ENCODE peak calls at places on chromosomes 11 and 22, in six cellular contexts. I is GM23248; K is OCI-LY7; U is body of pancreas; J is CD8-positive, alpha-beta T cell; R is upper lobe of right lung. V is an unnamed sample.

GRCh38 chr11:130246719-130247118 is 68.0 kb downstream of the ZBTB44 start:
- DNase-seq in I (peak), K (no peak), U (no peak), J (no peak), R (no peak), V (peak)

GRCh38 chr11:65133724-65134123 is 595 bp downstream of the SYVN1 start:
- DNase-seq in I (peak), K (peak), U (peak), J (no peak), R (peak), V (no peak)

GRCh38 chr11:48013269-48013901 is 33.0 kb downstream of the PTPRJ start:
- DNase-seq in I (peak), K (peak), U (peak), J (peak), R (peak), V (no peak)

GRCh38 chr11:74325649-74326645 is 14.5 kb upstream of the P4HA3 start:
- DNase-seq in I (peak), K (no peak), U (peak), J (no peak), R (peak), V (peak)

GRCh38 chr11:130904380-130904779 is 11.9 kb downstream of the SNX19 start:
- DNase-seq in I (peak), K (no peak), U (no peak), J (no peak), R (no peak), V (no peak)

GRCh38 chr11:119481667-119482400 is 58.9 kb upstream of the THY1 start:
- DNase-seq in I (peak), K (no peak), U (peak), J (no peak), R (no peak), V (no peak)

GRCh38 chr11:12402027-12402426 is 24.7 kb downstream of the PARVA start:
- DNase-seq in I (no peak), K (no peak), U (no peak), J (no peak), R (no peak), V (no peak)

GRCh38 chr22:30562391-30562790 is 12.1 kb downstream of the GAL3ST1 start:
- DNase-seq in I (no peak), K (no peak), U (no peak), J (no peak), R (no peak), V (no peak)

GRCh38 chr11:93099811-93100210 is 98.0 kb downstream of the SLC36A4 start:
- DNase-seq in I (peak), K (no peak), U (no peak), J (no peak), R (no peak), V (peak)

GRCh38 chr22:44286673-44287072 is 26.1 kb downstream of the SHISAL1 start:
- DNase-seq in I (peak), K (no peak), U (no peak), J (no peak), R (no peak), V (no peak)

GRCh38 chr22:46549971-46550641 is 12.7 kb upstream of the CELSR1 start:
- DNase-seq in I (no peak), K (no peak), U (no peak), J (no peak), R (no peak), V (no peak)

GRCh38 chr11:73196576-73196975 is 21.5 kb upstream of the P2RY2 start:
- DNase-seq in I (no peak), K (no peak), U (no peak), J (no peak), R (no peak), V (no peak)

GRCh38 chr11:110479445-110480101 is 49.8 kb downstream of the FDX1 start:
- DNase-seq in I (peak), K (peak), U (no peak), J (no peak), R (no peak), V (peak)

GRCh38 chr11:130037058-130037457 is 32.6 kb upstream of the APLP2 start:
- DNase-seq in I (peak), K (no peak), U (no peak), J (no peak), R (no peak), V (peak)

GRCh38 chr11:255816-256215 is 19.0 kb downstream of the PSMD13 start:
- DNase-seq in I (no peak), K (no peak), U (no peak), J (no peak), R (no peak), V (no peak)

GRCh38 chr11:123654566-123655081 is at the start of gene SCN3B:
- DNase-seq in I (peak), K (no peak), U (peak), J (no peak), R (peak), V (peak)

GRCh38 chr11:8207080-8208000 is 38.5 kb upstream of the RIC3 start:
- DNase-seq in I (peak), K (no peak), U (no peak), J (no peak), R (no peak), V (no peak)

GRCh38 chr11:8584096-8584495 is 9.9 kb downstream of the STK33 start:
- DNase-seq in I (peak), K (no peak), U (no peak), J (no peak), R (no peak), V (no peak)

GRCh38 chr22:29633514-29634312 is 30.3 kb downstream of the NF2 start:
- DNase-seq in I (peak), K (no peak), U (no peak), J (no peak), R (no peak), V (no peak)

GRCh38 chr11:119608781-119609180 is 120.2 kb downstream of the NECTIN1 start:
- DNase-seq in I (no peak), K (no peak), U (no peak), J (no peak), R (no peak), V (no peak)

GRCh38 chr11:720642-721346 is 14.8 kb downstream of the EPS8L2 start:
- DNase-seq in I (no peak), K (peak), U (no peak), J (no peak), R (no peak), V (no peak)

GRCh38 chr11:10664511-10664910 is 29.0 kb downstream of the IRAG1 start:
- DNase-seq in I (no peak), K (no peak), U (no peak), J (no peak), R (no peak), V (no peak)

GRCh38 chr11:18171377-18172000 is 1.1 kb upstream of the MRGPRX4 start:
- DNase-seq in I (peak), K (peak), U (no peak), J (no peak), R (no peak), V (peak)

GRCh38 chr22:40499187-40499753 is 128.9 kb downstream of the SGSM3 start:
- DNase-seq in I (peak), K (no peak), U (peak), J (no peak), R (no peak), V (peak)

GRCh38 chr11:115459563-115459962 is 44.7 kb downstream of the CADM1 start:
- DNase-seq in I (no peak), K (no peak), U (no peak), J (no peak), R (no peak), V (no peak)

GRCh38 chr11:69830086-69830485 is 10.9 kb upstream of the FGF3 start:
- DNase-seq in I (no peak), K (no peak), U (no peak), J (no peak), R (peak), V (no peak)

GRCh38 chr11:69826773-69827172 is 7.6 kb upstream of the FGF3 start:
- DNase-seq in I (no peak), K (no peak), U (no peak), J (no peak), R (no peak), V (no peak)

GRCh38 chr11:69828971-69829344 is 9.7 kb upstream of the FGF3 start:
- DNase-seq in I (no peak), K (no peak), U (no peak), J (no peak), R (peak), V (no peak)

GRCh38 chr11:69825941-69826340 is 6.7 kb upstream of the FGF3 start:
- DNase-seq in I (no peak), K (no peak), U (no peak), J (no peak), R (no peak), V (no peak)

DNA sequence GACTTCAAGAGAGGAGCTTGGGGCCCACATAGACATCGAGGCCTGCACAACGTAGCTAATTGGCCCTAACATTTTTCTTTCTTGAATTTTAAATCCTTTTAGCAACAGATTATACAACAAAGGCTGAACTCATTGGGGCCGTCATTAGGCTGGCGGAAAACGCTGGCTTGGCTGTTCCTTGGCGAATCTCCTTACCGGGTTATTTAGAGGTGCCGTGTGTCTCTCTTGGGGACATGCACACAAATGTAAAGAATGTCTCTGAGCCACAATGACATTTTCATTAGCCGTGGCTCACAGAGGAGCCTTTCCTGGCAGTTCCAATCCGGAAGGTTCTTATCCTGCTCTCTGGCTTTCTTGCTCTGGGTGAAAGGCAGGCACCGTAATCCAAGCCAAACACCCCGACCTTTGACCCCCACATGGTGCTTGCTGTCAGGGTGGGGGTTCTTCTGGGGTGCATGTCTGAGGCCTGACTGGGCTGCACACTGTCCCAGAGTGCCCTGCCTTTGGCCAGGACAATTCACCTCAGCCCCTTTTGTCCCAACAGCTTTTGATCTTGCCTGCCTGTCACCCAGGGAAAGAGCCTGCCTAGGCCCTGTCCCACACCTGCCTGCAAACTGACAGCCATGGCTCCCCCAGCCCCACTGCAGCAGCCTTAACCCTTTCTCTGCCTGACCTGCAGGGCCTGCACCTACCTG is 9.2 kb upstream of the FGF3 start:
- DNase-seq in I (no peak), K (no peak), U (no peak), J (no peak), R (peak), V (no peak)
- H3K27ac ChIP-seq in I (no peak), K (no peak), U (no peak), J (no peak), R (no peak), V (no peak)

GRCh38 chr11:69402251-69402892 is 79.1 kb upstream of the LINC01488 start:
- DNase-seq in I (no peak), K (no peak), U (no peak), J (no peak), R (no peak), V (no peak)
- H3K4me3 ChIP-seq in I (no peak), K (no peak), U (no peak), J (no peak), R (no peak), V (no peak)

GRCh38 chr22:50261615-50262459 is at the start of gene MAPK12:
- DNase-seq in I (peak), K (peak), U (no peak), J (no peak), R (no peak), V (no peak)
- H3K27ac ChIP-seq in I (peak), K (peak), U (no peak), J (no peak), R (peak), V (peak)

GRCh38 chr22:48576333-48577013 is 1251.2 kb downstream of the BRD1 start:
- DNase-seq in I (peak), K (no peak), U (no peak), J (no peak), R (no peak), V (no peak)

GRCh38 chr22:48578138-48579034 is 1249.3 kb downstream of the BRD1 start:
- DNase-seq in I (no peak), K (no peak), U (no peak), J (no peak), R (no peak), V (no peak)

GRCh38 chr22:48577014-48577690 is 1250.5 kb downstream of the BRD1 start:
- DNase-seq in I (no peak), K (no peak), U (no peak), J (no peak), R (no peak), V (no peak)

GRCh38 chr22:48579035-48579914 is 1248.4 kb downstream of the BRD1 start:
- DNase-seq in I (no peak), K (no peak), U (no peak), J (no peak), R (no peak), V (no peak)

GRCh38 chr22:48577691-48578090 is 1250.0 kb downstream of the BRD1 start:
- DNase-seq in I (no peak), K (no peak), U (no peak), J (no peak), R (no peak), V (no peak)
- H3K4me3 ChIP-seq in I (no peak), K (no peak), U (no peak), J (no peak), R (no peak), V (no peak)

DNA sequence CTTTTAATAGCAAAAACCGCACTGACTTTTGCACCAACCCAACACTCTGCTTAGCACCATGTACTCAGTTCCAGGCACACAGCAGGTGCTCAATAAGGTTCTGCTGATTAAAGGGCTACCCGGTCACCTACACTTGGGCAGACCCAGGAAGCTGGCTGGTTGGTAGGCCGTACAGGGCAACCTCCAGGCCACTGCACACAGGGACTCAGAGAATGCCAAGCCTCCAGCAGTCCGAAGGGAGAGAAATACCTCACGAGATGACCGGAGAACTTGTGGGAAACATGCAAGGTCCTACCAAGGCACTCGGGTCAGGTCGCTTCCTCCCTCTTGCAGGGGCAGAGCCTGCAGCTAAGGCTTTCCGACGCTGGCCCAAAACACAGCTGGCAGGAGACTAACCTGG is 109.2 kb downstream of the MICAL3 start:
- DNase-seq in I (no peak), K (no peak), U (no peak), J (no peak), R (no peak), V (no peak)
- H3K27ac ChIP-seq in I (no peak), K (no peak), U (no peak), J (no peak), R (no peak), V (no peak)

DNA sequence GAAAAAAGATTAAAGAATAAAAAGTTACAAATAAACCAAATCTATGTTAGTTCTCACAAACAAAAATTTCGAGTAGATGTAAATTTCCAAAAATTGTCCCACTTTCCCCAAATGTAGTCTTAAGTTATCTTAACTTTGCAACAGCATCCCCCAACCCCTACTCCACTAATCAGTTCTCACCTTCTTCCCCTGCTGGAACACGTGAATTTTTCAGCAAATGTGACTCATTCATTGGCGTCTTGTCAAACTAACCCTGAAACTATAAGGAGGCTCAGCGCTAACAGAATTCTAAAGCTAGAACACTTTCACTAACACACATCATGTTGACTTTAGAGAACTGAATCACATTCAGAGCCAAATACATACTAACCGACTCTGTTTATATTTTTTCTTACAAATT is 46.1 kb downstream of the PHF21A start:
- DNase-seq in I (peak), K (no peak), U (no peak), J (no peak), R (no peak), V (peak)
- H3K4me3 ChIP-seq in I (no peak), K (no peak), U (no peak), J (no peak), R (no peak), V (no peak)

V was measured in brain microvascular endothelial cell.